ENCODE peak calls at places on chromosomes 2 and 18, in four cellular contexts. W, J, H and E are unnamed samples.

GRCh38 chr2:176491172-176491904 is 222.1 kb downstream of the MTX2 start:
- DNase-seq in H (peak), J (peak), W (no peak), E (no peak)

GRCh38 chr18:63997041-63997440 is 27.2 kb downstream of the SERPINB8 start:
- DNase-seq in J (no peak), W (no peak), H (no peak), E (no peak)

GRCh38 chr2:131431336-131431735 is 44.6 kb upstream of the TUBA3D start:
- DNase-seq in W (no peak), H (no peak), J (peak), E (no peak)

GRCh38 chr2:41903746-41904145 is 144.1 kb upstream of the PKDCC start:
- DNase-seq in H (no peak), J (peak), W (no peak), E (no peak)

GRCh38 chr2:174023591-174024523 is 58.7 kb upstream of the SP3 start:
- DNase-seq in J (peak), W (peak), H (peak), E (no peak)

GRCh38 chr2:218567797-218568189 is 358 bp downstream of the USP37 start:
- DNase-seq in J (no peak), W (no peak), H (no peak), E (no peak)

GRCh38 chr18:56648307-56648706 is 2.9 kb upstream of the WDR7 start:
- DNase-seq in H (peak), W (no peak), J (no peak), E (no peak)

GRCh38 chr2:20579866-20580265 is 71.0 kb downstream of the HS1BP3 start:
- DNase-seq in H (no peak), W (no peak), J (no peak), E (no peak)

GRCh38 chr2:69716555-69717120 is 25.3 kb upstream of the ANXA4 start:
- DNase-seq in J (peak), W (no peak), H (peak), E (no peak)

GRCh38 chr2:65518751-65519150 is 86.4 kb upstream of the SPRED2 start:
- DNase-seq in W (no peak), J (no peak), H (no peak), E (no peak)

GRCh38 chr2:221716434-221717303 is 144.6 kb upstream of the EPHA4 start:
- DNase-seq in H (no peak), J (peak), W (no peak), E (no peak)

GRCh38 chr2:23988371-23988770 is 21.5 kb upstream of the MFSD2B start:
- DNase-seq in H (no peak), W (no peak), J (peak), E (no peak)

GRCh38 chr2:172370821-172371455 is 56.4 kb upstream of the ITGA6 start:
- DNase-seq in H (no peak), W (no peak), J (no peak), E (no peak)

GRCh38 chr2:95345415-95346235 is 48.5 kb downstream of the KCNIP3 start:
- DNase-seq in H (peak), J (peak), W (peak), E (peak)

GRCh38 chr2:234996467-234997270 is 44.9 kb downstream of the SH3BP4 start:
- DNase-seq in J (peak), H (peak), W (peak), E (peak)

GRCh38 chr2:168246483-168247340 is 683 bp downstream of the STK39 start:
- DNase-seq in H (peak), W (peak), J (peak), E (no peak)

GRCh38 chr2:157441072-157441454 is 2.8 kb downstream of the CYTIP start:
- DNase-seq in H (no peak), J (no peak), W (no peak), E (no peak)

GRCh38 chr18:57786038-57786437 is 17.1 kb downstream of the ATP8B1 start:
- DNase-seq in H (no peak), W (no peak), J (no peak), E (no peak)
- H2BK15ac ChIP-seq in H (no peak), W (no peak), J (peak), E (no peak)

DNA sequence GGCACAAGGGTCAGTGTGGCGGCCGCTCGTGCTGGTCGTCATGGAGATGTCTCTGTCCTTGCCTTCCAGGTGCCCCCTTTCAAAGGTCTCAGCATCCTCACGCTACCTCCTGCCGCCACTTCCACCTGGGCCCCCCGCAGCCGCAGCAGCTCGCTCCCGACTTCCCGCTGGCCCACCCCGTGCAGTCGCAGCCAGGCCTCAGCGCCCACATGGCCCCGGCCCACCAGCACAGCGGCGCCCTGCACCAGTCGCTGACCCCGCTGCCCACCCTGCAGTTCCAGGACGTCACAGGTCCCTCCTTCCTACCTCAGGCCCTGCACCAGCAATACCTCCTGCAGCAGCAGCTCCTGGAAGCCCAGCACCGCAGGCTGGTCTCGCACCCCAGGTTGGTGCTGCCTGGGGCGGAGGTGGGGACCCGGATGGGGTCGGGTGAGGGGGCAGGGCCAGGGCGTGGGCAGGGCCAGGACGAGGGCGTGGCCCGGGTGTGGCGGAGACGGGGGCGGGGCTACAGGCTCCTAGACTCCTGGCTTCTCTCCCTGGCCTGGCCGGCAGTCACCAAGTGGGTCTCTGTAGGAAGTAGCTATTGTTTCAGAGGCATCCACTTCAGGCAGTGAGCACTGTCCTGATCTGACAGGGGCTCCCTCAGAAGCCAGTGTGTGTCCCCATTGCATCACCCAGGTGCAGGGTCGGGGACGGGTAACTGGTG is 223.7 kb downstream of the LOXHD1 start:
- DNase-seq in H (peak), W (peak), J (no peak), E (peak)
- H4K5ac ChIP-seq in H (no peak), W (no peak), J (no peak), E (peak)

GRCh38 chr2:159617080-159617479 is 732 bp upstream of the BAZ2B start:
- DNase-seq in W (no peak), J (no peak), H (no peak), E (no peak)

GRCh38 chr2:159614534-159615186 is 1.7 kb downstream of the BAZ2B start:
- DNase-seq in W (no peak), H (no peak), J (peak), E (no peak)

GRCh38 chr2:159615187-159615935 is 987 bp downstream of the BAZ2B start:
- DNase-seq in J (peak), H (peak), W (peak), E (peak)

GRCh38 chr2:159617651-159618050 is 1.3 kb upstream of the BAZ2B start:
- DNase-seq in W (no peak), J (peak), H (no peak), E (no peak)

GRCh38 chr2:159615936-159616733 is at the start of gene BAZ2B:
- DNase-seq in H (peak), W (peak), J (peak), E (no peak)
- H2BK15ac ChIP-seq in H (no peak), W (no peak), J (peak), E (no peak)

DNA sequence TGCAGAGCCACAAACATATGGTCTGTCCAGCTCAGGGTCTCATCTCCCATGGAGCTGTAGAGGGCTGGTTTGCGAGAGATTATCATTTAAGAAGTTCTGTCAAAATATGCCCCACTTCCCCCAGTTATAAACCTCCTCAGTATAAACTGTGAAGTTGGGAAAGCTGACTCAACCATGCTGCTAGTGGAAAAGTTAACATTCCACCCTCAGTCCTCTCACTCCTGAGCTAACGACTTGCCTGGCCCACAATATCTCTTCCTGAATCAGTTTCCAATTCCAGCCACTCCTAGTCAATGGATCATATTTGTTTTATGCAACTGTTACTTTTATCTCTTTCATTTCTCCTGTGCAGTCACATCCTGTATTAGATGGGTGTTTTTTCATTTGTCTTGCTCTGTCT is 326.2 kb downstream of the SETBP1 start:
- DNase-seq in H (no peak), W (no peak), J (peak), E (no peak)
- H4K5ac ChIP-seq in H (no peak), W (no peak), J (no peak), E (no peak)

DNA sequence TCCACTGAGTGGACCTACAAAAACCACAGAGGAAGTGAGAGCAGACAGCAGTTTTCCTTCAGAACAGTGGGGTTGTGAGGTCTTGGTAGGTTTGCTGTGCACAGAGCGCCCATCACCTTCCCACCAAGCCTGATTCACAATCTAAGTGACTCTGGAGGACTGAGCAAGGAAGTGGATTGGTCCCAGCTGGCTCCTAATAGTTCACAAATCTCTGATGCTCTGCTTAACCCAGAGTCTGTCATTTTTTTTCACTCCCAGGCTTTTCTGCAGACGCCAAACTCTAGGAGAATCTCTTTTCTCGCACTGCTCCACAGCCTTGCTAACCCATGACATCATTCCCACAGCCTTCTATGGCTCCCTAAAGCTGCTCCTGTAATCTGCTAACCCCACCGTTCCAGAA is 280.4 kb downstream of the C1D start:
- DNase-seq in H (no peak), W (no peak), J (peak), E (no peak)
- H2BK15ac ChIP-seq in H (no peak), W (no peak), J (no peak), E (no peak)

GRCh38 chr18:13878858-13879257 is 36.5 kb downstream of the MC2R start:
- DNase-seq in J (no peak), W (no peak), H (peak), E (no peak)
- H4K5ac ChIP-seq in J (no peak), W (no peak), H (no peak), E (no peak)

DNA sequence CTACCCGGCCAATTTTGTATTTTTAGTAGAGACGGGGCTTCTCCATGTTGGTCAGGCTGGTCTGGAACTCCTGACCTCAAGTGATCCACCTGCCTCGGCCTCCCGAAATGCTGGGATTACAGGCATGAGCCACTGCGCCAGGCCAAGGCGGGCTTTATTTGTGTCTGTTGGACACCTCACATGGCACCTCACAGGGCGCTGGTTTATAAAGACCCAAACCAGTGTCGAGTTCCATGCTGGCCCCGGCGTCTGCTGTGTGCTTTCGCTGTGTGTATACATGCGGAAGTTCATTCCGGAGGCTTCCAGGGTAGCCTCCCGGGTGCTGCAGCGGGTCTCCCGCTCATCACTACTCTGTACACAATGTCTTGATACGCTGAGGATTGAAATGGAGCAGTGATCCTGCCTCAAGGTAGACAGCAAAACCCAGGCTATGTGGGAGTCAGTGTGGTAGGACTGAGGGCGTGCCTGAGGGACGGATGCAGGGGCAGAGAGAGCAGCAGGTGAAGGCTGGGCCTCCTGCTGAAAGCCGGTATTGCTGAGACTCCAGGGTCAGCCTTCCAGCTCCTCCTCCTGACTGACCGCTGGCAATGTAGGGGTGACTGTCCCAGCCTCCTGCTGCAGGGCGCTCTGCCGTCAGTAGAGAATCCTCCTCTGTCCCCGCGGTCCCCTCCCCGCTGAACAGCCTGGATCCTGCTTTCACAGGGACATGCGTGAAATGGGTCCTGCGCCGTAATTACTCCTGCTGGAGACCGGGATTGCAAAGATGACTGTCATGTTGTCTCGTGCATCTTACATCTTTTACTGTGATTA is 22.7 kb downstream of the LDLRAD4 start:
- DNase-seq in H (no peak), J (no peak), W (no peak), E (no peak)
- H2BK15ac ChIP-seq in H (no peak), J (no peak), W (no peak), E (no peak)

DNA sequence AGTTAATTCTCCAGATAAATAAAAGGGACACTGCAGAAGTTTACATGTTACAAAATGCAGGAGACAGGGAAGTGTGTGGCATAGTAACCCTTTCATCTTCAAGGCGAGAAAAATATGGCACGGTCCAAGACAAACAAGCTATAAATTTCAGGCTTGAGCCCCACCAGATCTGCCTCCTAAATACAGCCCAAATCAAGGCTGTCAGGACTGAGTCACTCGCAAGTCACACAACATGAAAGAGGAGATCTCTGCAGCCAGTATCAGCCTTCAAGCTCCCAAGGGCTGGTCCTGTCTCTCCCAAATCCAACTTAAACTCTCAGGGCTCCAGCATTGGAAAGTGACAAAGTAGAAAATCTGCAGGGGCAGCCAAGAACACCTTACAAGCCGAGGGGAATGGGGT is 106.3 kb upstream of the GATA6 start:
- DNase-seq in W (no peak), J (no peak), H (no peak), E (no peak)
- H4K5ac ChIP-seq in W (no peak), J (no peak), H (peak), E (no peak)

GRCh38 chr18:75044296-75044695 is 164.6 kb downstream of the PTGR3 start:
- DNase-seq in H (no peak), J (no peak), W (no peak), E (no peak)
- H2BK15ac ChIP-seq in H (no peak), J (no peak), W (no peak), E (no peak)